ENCODE peak calls at places on chromosomes 11 and 22, in seven cellular contexts. L is A549, Z is pancreas, W is colonic mucosa, C is lower lobe of right lung, E is fibroblast of lung, F is WTC11. Q is an unnamed sample.

GRCh38 chr22:17501679-17502285 is 61.5 kb upstream of the SLC25A18 start:
- DNase-seq in C (no peak), W (peak), L (peak), E (peak), Z (peak), F (no peak), Q (no peak)

GRCh38 chr22:48585916-48586798 is 1241.5 kb downstream of the BRD1 start:
- DNase-seq in F (peak), L (no peak), C (peak), W (no peak), Z (peak), E (no peak), Q (peak)

GRCh38 chr11:44939673-44940072 is 11.0 kb downstream of the TP53I11 start:
- DNase-seq in Z (no peak), W (no peak), C (no peak), F (no peak), E (no peak), L (no peak), Q (no peak)

GRCh38 chr11:128412847-128413791 is 174.2 kb downstream of the ETS1 start:
- DNase-seq in L (peak), C (no peak), W (no peak), Z (no peak), F (no peak), E (no peak), Q (no peak)

GRCh38 chr11:118928870-118929495 is 3.3 kb upstream of the BCL9L start:
- DNase-seq in Z (peak), C (peak), W (peak), L (no peak), E (peak), F (no peak), Q (no peak)

GRCh38 chr11:27553186-27553585 is 46.6 kb upstream of the LIN7C start:
- DNase-seq in C (no peak), Z (no peak), W (no peak), F (no peak), E (peak), L (no peak), Q (no peak)

GRCh38 chr11:134583397-134583990 is 171.5 kb upstream of the B3GAT1 start:
- DNase-seq in W (no peak), Z (no peak), E (no peak), L (no peak), F (no peak), C (no peak), Q (no peak)

GRCh38 chr11:105732611-105733010 is 122.7 kb downstream of the GRIA4 start:
- DNase-seq in L (no peak), E (peak), Z (no peak), F (no peak), W (no peak), C (no peak), Q (no peak)

GRCh38 chr11:130689222-130689908 is 226.9 kb downstream of the SNX19 start:
- DNase-seq in L (no peak), F (no peak), C (no peak), E (peak), Z (no peak), W (no peak), Q (no peak)

GRCh38 chr22:43008509-43008908 is 6.4 kb downstream of the PACSIN2 start:
- DNase-seq in E (no peak), L (no peak), C (peak), F (no peak), Z (no peak), W (peak), Q (no peak)

GRCh38 chr11:26992031-26992541 is 1.8 kb upstream of the FIBIN start:
- DNase-seq in E (peak), W (no peak), Z (no peak), C (no peak), F (no peak), L (no peak), Q (no peak)

GRCh38 chr22:39960791-39961746 is 872 bp downstream of the TMA7B start:
- DNase-seq in F (no peak), Z (no peak), C (no peak), W (no peak), E (peak), L (no peak), Q (no peak)

GRCh38 chr22:30806391-30806861 is 111.8 kb downstream of the OSBP2 start:
- DNase-seq in Z (no peak), W (no peak), C (no peak), L (no peak), E (peak), F (peak), Q (no peak)

GRCh38 chr22:27726726-27727449 is 74.7 kb downstream of the MN1 start:
- DNase-seq in W (peak), E (peak), Z (no peak), L (peak), F (no peak), C (peak), Q (no peak)

GRCh38 chr22:20869234-20869633 is 10.4 kb downstream of the SNAP29 start:
- DNase-seq in F (no peak), C (no peak), Z (no peak), E (no peak), W (no peak), L (no peak), Q (no peak)

GRCh38 chr22:37018086-37018814 is 997 bp downstream of the TST start:
- DNase-seq in Z (peak), C (no peak), F (no peak), E (no peak), L (no peak), W (no peak), Q (no peak)

GRCh38 chr22:37021041-37021440 is 1.5 kb downstream of the MPST start:
- DNase-seq in C (no peak), W (peak), L (no peak), Z (no peak), E (no peak), F (no peak), Q (no peak)

GRCh38 chr22:37020192-37020479 is 594 bp downstream of the MPST start:
- DNase-seq in F (no peak), Z (peak), E (peak), C (no peak), L (no peak), W (peak), Q (no peak)

GRCh38 chr22:37018815-37019308 is 385 bp downstream of the TST start:
- DNase-seq in C (peak), W (peak), F (peak), L (no peak), E (peak), Z (no peak), Q (no peak)

GRCh38 chr22:37019309-37020191 is at the start of the genes MPST and TST:
- DNase-seq in W (peak), Z (peak), E (peak), L (no peak), F (peak), C (peak), Q (no peak)
- TF ChIP-seq CTCF in W (no peak), Z (no peak), E (no peak), L (no peak), F (no peak), C (peak), Q (peak)

GRCh38 chr22:49702068-49702397 is 125.6 kb downstream of the BRD1 start:
- DNase-seq in Z (no peak), F (no peak), C (no peak), L (no peak), W (no peak), E (no peak), Q (no peak)
- TF ChIP-seq CTCF in Z (no peak), F (no peak), C (no peak), L (no peak), W (peak), E (no peak), Q (peak)

DNA sequence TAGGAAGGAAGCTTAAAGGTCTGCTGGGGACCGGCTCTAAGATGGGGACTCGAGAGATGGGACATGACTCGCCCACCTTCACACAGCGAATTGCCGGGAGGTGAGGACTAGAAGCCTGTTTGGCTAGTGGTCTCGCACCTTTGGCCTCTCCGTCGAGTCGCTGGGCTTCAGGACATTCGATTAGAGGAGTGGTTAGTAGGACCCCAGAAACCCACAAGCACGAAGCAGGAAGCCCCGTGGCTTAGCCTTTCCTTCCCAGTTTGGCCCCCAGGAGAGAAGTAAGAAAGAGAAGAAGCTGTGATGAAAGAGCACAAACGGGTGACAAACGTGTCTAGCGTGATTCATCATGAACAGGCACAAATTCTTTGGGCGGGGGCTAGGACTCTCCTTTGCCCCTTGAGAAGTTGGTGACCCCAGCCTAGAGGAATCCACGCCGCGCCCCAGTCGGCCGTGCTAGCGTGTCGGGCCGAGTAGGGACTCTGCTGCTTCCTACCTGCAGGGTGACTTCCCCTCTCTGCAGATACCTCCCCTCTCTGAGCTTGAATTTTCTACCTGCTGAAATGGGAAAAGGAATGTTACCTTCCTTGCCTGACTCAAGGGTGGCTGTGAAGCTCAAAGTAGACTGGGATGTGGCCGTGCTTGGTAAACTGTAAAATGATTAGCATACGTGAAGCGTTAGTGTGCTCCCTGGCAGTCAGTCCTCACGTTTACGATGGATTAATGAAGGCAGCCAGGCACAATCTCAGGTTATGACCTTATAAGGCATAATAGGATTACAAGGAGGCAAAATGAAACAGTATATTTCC is 1.1 kb upstream of the ADM start:
- DNase-seq in F (peak), Z (peak), W (peak), C (peak), L (peak), E (peak), Q (no peak)
- TF ChIP-seq CTCF in F (no peak), Z (no peak), W (no peak), C (no peak), L (no peak), E (no peak), Q (no peak)

GRCh38 chr11:84947970-84948600 is 679.1 kb downstream of the DLG2 start:
- DNase-seq in Z (no peak), W (no peak), C (no peak), E (peak), F (peak), L (no peak), Q (no peak)
- TF ChIP-seq CTCF in Z (no peak), W (no peak), C (no peak), E (no peak), F (no peak), L (no peak), Q (no peak)

GRCh38 chr11:8365542-8365941 is 101.9 kb upstream of the LMO1 start:
- DNase-seq in Z (no peak), L (no peak), W (no peak), E (no peak), F (peak), C (no peak), Q (no peak)
- TF ChIP-seq CTCF in Z (no peak), L (no peak), W (no peak), E (no peak), F (no peak), C (no peak), Q (no peak)

DNA sequence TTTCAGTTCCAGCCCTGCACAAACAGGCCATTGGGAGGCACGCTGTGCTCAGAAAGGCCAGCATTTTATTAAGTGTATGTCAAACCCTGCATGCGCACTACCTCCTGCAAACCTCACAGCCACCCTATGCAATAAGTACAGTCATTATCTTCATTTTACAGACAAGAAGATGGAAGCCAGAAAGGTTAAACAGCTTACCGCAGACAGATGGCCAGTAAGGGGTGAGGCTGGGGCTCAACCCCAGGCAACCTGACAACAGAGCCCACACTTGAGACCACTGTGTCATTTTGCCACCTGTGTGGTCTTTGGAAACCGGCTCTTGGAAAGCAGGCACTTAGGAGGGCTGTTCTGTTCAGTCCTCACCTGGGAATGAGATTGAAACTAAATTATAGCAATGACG is 142.3 kb downstream of the NXPE2 start:
- DNase-seq in W (no peak), F (no peak), E (no peak), Z (no peak), L (no peak), C (no peak), Q (no peak)
- TF ChIP-seq CTCF in W (no peak), F (no peak), E (no peak), Z (no peak), L (no peak), C (no peak), Q (no peak)

GRCh38 chr11:112318193-112318592 is 57.5 kb upstream of the PLET1 start:
- DNase-seq in E (peak), W (no peak), C (no peak), Z (no peak), F (no peak), L (peak), Q (no peak)

GRCh38 chr11:112316971-112317370 is 56.3 kb upstream of the PLET1 start:
- DNase-seq in E (no peak), W (no peak), C (no peak), L (no peak), Z (no peak), F (no peak), Q (no peak)

GRCh38 chr11:112318661-112319060 is 58.0 kb upstream of the PLET1 start:
- DNase-seq in W (no peak), E (no peak), F (no peak), L (no peak), Z (no peak), C (no peak), Q (no peak)

GRCh38 chr11:112315861-112316739 is 55.4 kb upstream of the PLET1 start:
- DNase-seq in Z (no peak), C (no peak), W (no peak), L (no peak), E (no peak), F (no peak), Q (no peak)

GRCh38 chr11:112315057-112315720 is 54.5 kb upstream of the PLET1 start:
- DNase-seq in Z (no peak), W (no peak), L (no peak), E (no peak), F (no peak), C (no peak), Q (no peak)
- TF ChIP-seq CTCF in Z (no peak), W (no peak), L (no peak), E (no peak), F (no peak), C (no peak), Q (no peak)

DNA sequence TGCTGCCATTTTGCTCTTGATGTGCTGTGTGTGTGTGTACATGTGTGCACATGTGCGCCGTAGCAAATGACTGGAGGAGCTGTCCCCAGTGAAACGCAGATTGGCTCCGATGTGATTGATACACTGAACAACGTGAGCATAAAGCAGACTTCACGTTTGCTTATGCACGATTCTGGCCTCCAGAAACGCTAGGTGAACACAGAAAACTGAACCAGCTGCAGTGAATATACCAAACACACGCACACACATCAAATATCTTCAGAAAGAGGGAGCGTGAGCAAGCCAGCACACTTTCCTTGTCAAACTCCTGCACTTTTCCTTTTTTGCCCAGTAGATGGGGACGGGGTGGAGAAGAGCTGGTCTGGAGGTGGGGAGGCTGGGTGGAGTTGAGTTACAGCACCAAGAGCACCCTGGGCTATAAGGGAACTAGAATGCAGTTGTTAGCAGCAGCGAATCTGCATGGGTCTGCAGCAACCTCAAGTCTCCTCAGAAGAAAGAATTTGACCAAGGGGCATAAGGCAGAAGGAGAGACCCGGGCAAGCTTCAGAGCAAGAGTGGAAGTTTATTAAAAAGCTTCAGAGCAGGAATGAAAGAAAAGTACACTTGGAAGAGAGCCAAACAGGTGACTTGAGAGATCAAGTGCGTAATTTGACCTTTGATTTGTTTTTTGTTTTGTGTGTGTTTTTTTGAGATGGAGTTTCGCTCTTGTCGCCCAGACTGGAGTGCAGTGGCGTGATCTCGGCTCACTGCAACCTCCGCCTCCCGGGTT is 77.8 kb upstream of the CADM1 start:
- DNase-seq in C (no peak), Z (no peak), L (no peak), W (peak), E (peak), F (peak), Q (no peak)
- TF ChIP-seq CTCF in C (no peak), Z (no peak), L (no peak), W (no peak), E (no peak), F (no peak), Q (peak)